ENCODE peak calls at places on chromosomes 3 and 15, in four cellular contexts. N is WTC11, Y is K562, V is GM12878. P is an unnamed sample.

GRCh38 chr15:77474310-77474986 is 53.8 kb downstream of the HMG20A start:
- DNase-seq in N (no peak), Y (no peak), V (no peak), P (no peak)

GRCh38 chr15:35648941-35649340 is 103.0 kb upstream of the DPH6 start:
- DNase-seq in N (no peak), Y (no peak), V (no peak), P (no peak)

GRCh38 chr3:82087958-82088357 is 326.5 kb upstream of the GBE1 start:
- DNase-seq in N (no peak), Y (no peak), V (no peak), P (peak)

GRCh38 chr3:54309601-54310000 is 187.2 kb downstream of the CACNA2D3 start:
- DNase-seq in N (no peak), Y (no peak), V (no peak), P (no peak)

GRCh38 chr3:106850429-106850828 is 526.8 kb upstream of the CCDC54 start:
- DNase-seq in N (no peak), Y (no peak), V (no peak), P (no peak)

GRCh38 chr15:41915203-41915994 is 21.5 kb upstream of the SPTBN5 start:
- DNase-seq in N (no peak), Y (no peak), V (no peak), P (no peak)

GRCh38 chr3:186359078-186359477 is 3.0 kb downstream of the DGKG start:
- DNase-seq in N (no peak), Y (no peak), V (no peak), P (peak)

GRCh38 chr15:90336705-90337141 is 15.4 kb upstream of the ZNF774 start:
- DNase-seq in N (no peak), Y (no peak), V (no peak), P (no peak)

GRCh38 chr3:155647988-155648591 is 96.8 kb downstream of the PLCH1 start:
- DNase-seq in N (no peak), Y (no peak), V (no peak), P (no peak)

GRCh38 chr3:8851703-8852102 is 82.3 kb upstream of the OXTR start:
- DNase-seq in N (no peak), Y (no peak), V (no peak), P (peak)
- TF ChIP-seq ETV6 in N (no peak), Y (no peak), V (no peak), P (no peak)

DNA sequence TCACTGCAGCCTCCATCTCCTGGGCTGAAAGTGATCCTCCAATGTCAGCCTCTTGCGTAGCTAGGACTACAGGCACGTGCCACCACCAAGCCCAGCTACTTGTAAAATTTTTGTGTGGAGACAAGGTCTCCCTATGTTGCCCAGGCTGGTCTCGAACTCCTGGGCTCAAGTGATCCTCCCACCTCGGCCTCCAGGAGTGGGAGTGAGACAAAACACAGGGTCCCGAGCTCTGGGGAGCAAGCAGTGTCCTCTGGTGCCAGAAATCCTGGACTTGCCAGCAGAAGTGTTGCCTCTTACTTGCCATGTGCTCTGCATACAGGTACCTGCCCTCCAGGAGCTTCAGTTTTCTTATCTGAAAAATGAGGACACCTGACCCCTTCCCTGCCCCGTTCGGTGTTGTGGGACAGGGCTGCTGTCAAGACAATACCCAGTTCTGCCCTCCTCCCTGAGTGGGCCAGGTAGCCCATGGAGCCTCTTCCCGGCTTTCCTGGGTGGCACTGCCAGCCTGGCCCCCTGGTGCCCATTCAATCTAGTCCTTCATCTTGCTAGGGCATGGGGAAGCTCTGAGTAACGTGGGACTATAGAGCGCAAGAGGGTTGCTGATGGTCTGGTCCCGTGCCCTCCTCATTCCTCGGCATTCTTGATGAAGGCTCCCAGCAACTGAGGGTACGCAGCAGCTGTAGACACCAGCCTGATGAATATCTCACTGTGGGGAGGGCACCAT is 164.6 kb downstream of the GOLGA6L4 start:
- DNase-seq in N (no peak), Y (no peak), V (no peak), P (no peak)
- TF ChIP-seq ETV6 in N (no peak), Y (no peak), V (no peak), P (no peak)

GRCh38 chr3:71940523-71940922 is 155.6 kb upstream of the PROK2 start:
- DNase-seq in N (no peak), Y (no peak), V (no peak), P (no peak)
- TF ChIP-seq ETV6 in N (no peak), Y (no peak), V (no peak), P (no peak)

GRCh38 chr3:62164746-62165145 is 208.6 kb downstream of the FEZF2 start:
- DNase-seq in N (no peak), Y (no peak), V (no peak), P (no peak)

GRCh38 chr3:62164196-62164595 is 209.2 kb downstream of the FEZF2 start:
- DNase-seq in N (no peak), Y (no peak), V (no peak), P (no peak)

GRCh38 chr3:62161306-62161705 is 212.0 kb downstream of the FEZF2 start:
- DNase-seq in N (no peak), Y (no peak), V (no peak), P (no peak)

GRCh38 chr3:62159056-62159455 is 214.3 kb downstream of the FEZF2 start:
- DNase-seq in N (no peak), Y (no peak), V (no peak), P (no peak)

GRCh38 chr3:62159693-62160092 is 213.7 kb downstream of the FEZF2 start:
- DNase-seq in N (no peak), Y (no peak), V (no peak), P (no peak)
- TF ChIP-seq ETV6 in N (no peak), Y (no peak), V (no peak), P (no peak)